ENCODE peak calls at places on chromosomes 4 and X, in nine cellular contexts. One of them, this sample, is unnamed.

GRCh38 chr4:7120341-7120740 is 52.5 kb upstream of the GRPEL1 start:
- DNase-seq in fibroblast of lung: no peak
- DNase-seq in CD8-positive, alpha-beta memory T cell: no peak
- DNase-seq in PC-3: peak
- DNase-seq in cardiac muscle cell: no peak
- DNase-seq in heart right ventricle: no peak
- DNase-seq in stomach: no peak
- DNase-seq in upper lobe of right lung: no peak
- DNase-seq in tibial artery: no peak
- DNase-seq in this sample: no peak

GRCh38 chr4:180057891-180058643 is 2185.1 kb upstream of the TENM3 start:
- DNase-seq in fibroblast of lung: peak
- DNase-seq in CD8-positive, alpha-beta memory T cell: no peak
- DNase-seq in PC-3: no peak
- DNase-seq in cardiac muscle cell: peak
- DNase-seq in heart right ventricle: no peak
- DNase-seq in stomach: no peak
- DNase-seq in upper lobe of right lung: peak
- DNase-seq in tibial artery: no peak
- DNase-seq in this sample: peak

GRCh38 chrX:134971926-134972325 is 18.9 kb upstream of the SMIM10 start:
- DNase-seq in fibroblast of lung: no peak
- DNase-seq in CD8-positive, alpha-beta memory T cell: no peak
- DNase-seq in PC-3: no peak
- DNase-seq in cardiac muscle cell: no peak
- DNase-seq in heart right ventricle: no peak
- DNase-seq in stomach: no peak
- DNase-seq in upper lobe of right lung: no peak
- DNase-seq in tibial artery: no peak
- DNase-seq in this sample: no peak

GRCh38 chrX:21738145-21738949 is 19.6 kb downstream of the SMPX start:
- DNase-seq in fibroblast of lung: no peak
- DNase-seq in CD8-positive, alpha-beta memory T cell: no peak
- DNase-seq in PC-3: no peak
- DNase-seq in cardiac muscle cell: peak
- DNase-seq in heart right ventricle: no peak
- DNase-seq in stomach: no peak
- DNase-seq in upper lobe of right lung: no peak
- DNase-seq in tibial artery: no peak
- DNase-seq in this sample: no peak

GRCh38 chrX:41382699-41383645 is 49.0 kb downstream of the DDX3X start:
- DNase-seq in fibroblast of lung: peak
- DNase-seq in CD8-positive, alpha-beta memory T cell: no peak
- DNase-seq in PC-3: peak
- DNase-seq in cardiac muscle cell: no peak
- DNase-seq in heart right ventricle: no peak
- DNase-seq in stomach: no peak
- DNase-seq in upper lobe of right lung: no peak
- DNase-seq in tibial artery: no peak
- DNase-seq in this sample: no peak

GRCh38 chrX:10634681-10635161 is 14.3 kb upstream of the MID1 start:
- DNase-seq in fibroblast of lung: peak
- DNase-seq in CD8-positive, alpha-beta memory T cell: no peak
- DNase-seq in PC-3: peak
- DNase-seq in cardiac muscle cell: no peak
- DNase-seq in heart right ventricle: no peak
- DNase-seq in stomach: no peak
- DNase-seq in upper lobe of right lung: no peak
- DNase-seq in tibial artery: no peak
- DNase-seq in this sample: no peak

GRCh38 chr4:5050520-5050955 is 742 bp upstream of the STK32B start:
- DNase-seq in fibroblast of lung: peak
- DNase-seq in CD8-positive, alpha-beta memory T cell: no peak
- DNase-seq in PC-3: peak
- DNase-seq in cardiac muscle cell: peak
- DNase-seq in heart right ventricle: peak
- DNase-seq in stomach: peak
- DNase-seq in upper lobe of right lung: peak
- DNase-seq in tibial artery: peak
- DNase-seq in this sample: peak

GRCh38 chr4:76950846-76951321 is 1.3 kb downstream of the SEPTIN11 start:
- DNase-seq in fibroblast of lung: peak
- DNase-seq in CD8-positive, alpha-beta memory T cell: peak
- DNase-seq in PC-3: peak
- DNase-seq in cardiac muscle cell: peak
- DNase-seq in heart right ventricle: peak
- DNase-seq in stomach: no peak
- DNase-seq in upper lobe of right lung: no peak
- DNase-seq in tibial artery: peak
- DNase-seq in this sample: peak

GRCh38 chrX:13898084-13898483 is 81.2 kb upstream of the GPM6B start:
- DNase-seq in fibroblast of lung: peak
- DNase-seq in CD8-positive, alpha-beta memory T cell: no peak
- DNase-seq in PC-3: peak
- DNase-seq in cardiac muscle cell: peak
- DNase-seq in heart right ventricle: peak
- DNase-seq in stomach: no peak
- DNase-seq in upper lobe of right lung: no peak
- DNase-seq in tibial artery: peak
- DNase-seq in this sample: no peak

GRCh38 chr4:83561381-83561780 is 25.5 kb downstream of the GPAT3 start:
- DNase-seq in fibroblast of lung: peak
- DNase-seq in CD8-positive, alpha-beta memory T cell: no peak
- DNase-seq in PC-3: peak
- DNase-seq in cardiac muscle cell: no peak
- DNase-seq in heart right ventricle: no peak
- DNase-seq in stomach: peak
- DNase-seq in upper lobe of right lung: no peak
- DNase-seq in tibial artery: peak
- DNase-seq in this sample: no peak

GRCh38 chr4:184028571-184028996 is 123.5 kb downstream of the STOX2 start:
- DNase-seq in fibroblast of lung: peak
- DNase-seq in CD8-positive, alpha-beta memory T cell: no peak
- DNase-seq in PC-3: no peak
- DNase-seq in cardiac muscle cell: no peak
- DNase-seq in heart right ventricle: no peak
- DNase-seq in stomach: no peak
- DNase-seq in upper lobe of right lung: peak
- DNase-seq in tibial artery: no peak
- DNase-seq in this sample: no peak

DNA sequence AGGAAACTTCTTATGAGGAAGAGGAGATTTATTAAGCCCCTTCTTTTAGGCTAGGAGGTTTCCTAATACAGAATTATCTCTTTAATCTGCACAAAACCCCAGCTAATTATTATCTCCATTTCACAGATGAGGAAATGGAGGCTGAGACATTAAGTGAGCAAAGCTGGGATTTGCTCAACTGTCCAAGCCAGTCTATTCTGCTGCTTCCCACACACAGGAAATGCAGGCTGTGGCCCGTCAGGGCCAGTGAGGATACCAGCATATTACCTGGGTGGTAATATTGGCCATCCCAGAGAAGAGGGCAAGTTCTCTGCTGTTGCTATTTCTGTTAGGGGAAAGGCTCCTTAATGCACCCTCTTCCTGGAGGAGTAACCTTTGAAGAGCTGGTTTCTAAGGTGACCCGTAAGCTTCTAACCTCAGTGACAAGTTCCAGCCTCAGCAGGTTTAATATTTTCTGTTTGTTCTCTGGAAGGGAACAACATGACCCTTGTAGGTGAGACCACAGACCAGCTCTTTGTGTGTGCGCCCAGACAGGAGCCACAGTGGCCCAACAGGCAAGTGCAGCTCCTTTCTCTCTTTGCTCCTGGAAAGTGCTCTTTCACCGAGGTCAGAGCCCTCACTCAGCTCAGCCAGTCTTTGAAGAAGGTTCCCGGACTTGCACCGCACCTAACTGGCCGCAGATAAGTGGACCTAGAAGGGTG is 35.6 kb downstream of the TBC1D9 start:
- DNase-seq in fibroblast of lung: no peak
- DNase-seq in CD8-positive, alpha-beta memory T cell: no peak
- DNase-seq in PC-3: no peak
- DNase-seq in cardiac muscle cell: no peak
- DNase-seq in heart right ventricle: no peak
- DNase-seq in stomach: no peak
- DNase-seq in upper lobe of right lung: no peak
- DNase-seq in tibial artery: no peak
- DNase-seq in this sample: no peak
- H3K4me3 ChIP-seq in fibroblast of lung: no peak
- H3K4me3 ChIP-seq in CD8-positive, alpha-beta memory T cell: no peak
- H3K4me3 ChIP-seq in PC-3: no peak
- H3K4me3 ChIP-seq in cardiac muscle cell: no peak
- H3K4me3 ChIP-seq in heart right ventricle: peak
- H3K4me3 ChIP-seq in stomach: peak
- H3K4me3 ChIP-seq in upper lobe of right lung: peak
- H3K4me3 ChIP-seq in tibial artery: no peak
- H3K4me3 ChIP-seq in this sample: no peak

GRCh38 chrX:55663584-55663983 is 40.4 kb downstream of the FOXR2 start:
- DNase-seq in fibroblast of lung: no peak
- DNase-seq in CD8-positive, alpha-beta memory T cell: no peak
- DNase-seq in PC-3: no peak
- DNase-seq in cardiac muscle cell: no peak
- DNase-seq in heart right ventricle: no peak
- DNase-seq in stomach: no peak
- DNase-seq in upper lobe of right lung: no peak
- DNase-seq in tibial artery: no peak
- DNase-seq in this sample: no peak

DNA sequence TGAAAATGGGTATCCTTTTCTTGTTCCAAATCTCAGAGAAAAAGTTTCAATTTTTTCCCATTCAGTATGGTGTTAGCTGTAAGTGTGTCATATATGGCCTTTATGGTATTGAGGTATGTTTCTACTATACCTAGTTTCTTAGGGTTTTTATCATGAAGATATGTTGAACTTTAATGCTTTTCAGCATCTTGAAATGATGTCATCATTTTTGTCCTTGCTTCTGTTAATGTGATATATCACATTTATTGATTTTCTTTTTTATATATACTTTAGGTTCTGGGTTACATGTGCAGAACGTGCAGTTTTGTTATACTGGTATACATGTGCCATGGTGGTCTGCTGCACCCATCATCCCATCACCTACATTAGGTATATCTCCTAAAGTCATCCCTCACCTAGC is 44.9 kb downstream of the FOXR2 start:
- DNase-seq in fibroblast of lung: no peak
- DNase-seq in CD8-positive, alpha-beta memory T cell: no peak
- DNase-seq in PC-3: no peak
- DNase-seq in cardiac muscle cell: no peak
- DNase-seq in heart right ventricle: no peak
- DNase-seq in stomach: no peak
- DNase-seq in upper lobe of right lung: no peak
- DNase-seq in tibial artery: no peak
- DNase-seq in this sample: no peak
- H3K27ac ChIP-seq in fibroblast of lung: no peak
- H3K27ac ChIP-seq in CD8-positive, alpha-beta memory T cell: no peak
- H3K27ac ChIP-seq in PC-3: no peak
- H3K27ac ChIP-seq in cardiac muscle cell: no peak
- H3K27ac ChIP-seq in heart right ventricle: no peak
- H3K27ac ChIP-seq in stomach: no peak
- H3K27ac ChIP-seq in upper lobe of right lung: no peak
- H3K27ac ChIP-seq in tibial artery: no peak
- H3K27ac ChIP-seq in this sample: no peak

GRCh38 chr4:112277220-112277619 is 8.5 kb downstream of the TIFA start:
- DNase-seq in fibroblast of lung: no peak
- DNase-seq in CD8-positive, alpha-beta memory T cell: no peak
- DNase-seq in PC-3: no peak
- DNase-seq in cardiac muscle cell: no peak
- DNase-seq in heart right ventricle: no peak
- DNase-seq in stomach: no peak
- DNase-seq in upper lobe of right lung: no peak
- DNase-seq in tibial artery: no peak
- DNase-seq in this sample: no peak

GRCh38 chr4:112277705-112278448 is 7.8 kb downstream of the TIFA start:
- DNase-seq in fibroblast of lung: no peak
- DNase-seq in CD8-positive, alpha-beta memory T cell: no peak
- DNase-seq in PC-3: peak
- DNase-seq in cardiac muscle cell: no peak
- DNase-seq in heart right ventricle: no peak
- DNase-seq in stomach: no peak
- DNase-seq in upper lobe of right lung: no peak
- DNase-seq in tibial artery: no peak
- DNase-seq in this sample: no peak

GRCh38 chr4:112279025-112279881 is 6.5 kb downstream of the TIFA start:
- DNase-seq in fibroblast of lung: peak
- DNase-seq in CD8-positive, alpha-beta memory T cell: no peak
- DNase-seq in PC-3: no peak
- DNase-seq in cardiac muscle cell: no peak
- DNase-seq in heart right ventricle: no peak
- DNase-seq in stomach: no peak
- DNase-seq in upper lobe of right lung: no peak
- DNase-seq in tibial artery: no peak
- DNase-seq in this sample: no peak

GRCh38 chr4:112280657-112281056 is 5.0 kb downstream of the TIFA start:
- DNase-seq in fibroblast of lung: no peak
- DNase-seq in CD8-positive, alpha-beta memory T cell: no peak
- DNase-seq in PC-3: no peak
- DNase-seq in cardiac muscle cell: no peak
- DNase-seq in heart right ventricle: no peak
- DNase-seq in stomach: no peak
- DNase-seq in upper lobe of right lung: no peak
- DNase-seq in tibial artery: no peak
- DNase-seq in this sample: no peak

GRCh38 chr4:112279882-112280315 is 5.8 kb downstream of the TIFA start:
- DNase-seq in fibroblast of lung: no peak
- DNase-seq in CD8-positive, alpha-beta memory T cell: no peak
- DNase-seq in PC-3: no peak
- DNase-seq in cardiac muscle cell: peak
- DNase-seq in heart right ventricle: no peak
- DNase-seq in stomach: no peak
- DNase-seq in upper lobe of right lung: no peak
- DNase-seq in tibial artery: no peak
- DNase-seq in this sample: no peak
- H3K4me3 ChIP-seq in fibroblast of lung: no peak
- H3K4me3 ChIP-seq in CD8-positive, alpha-beta memory T cell: no peak
- H3K4me3 ChIP-seq in PC-3: no peak
- H3K4me3 ChIP-seq in cardiac muscle cell: no peak
- H3K4me3 ChIP-seq in heart right ventricle: peak
- H3K4me3 ChIP-seq in stomach: peak
- H3K4me3 ChIP-seq in upper lobe of right lung: peak
- H3K4me3 ChIP-seq in tibial artery: no peak
- H3K4me3 ChIP-seq in this sample: no peak

DNA sequence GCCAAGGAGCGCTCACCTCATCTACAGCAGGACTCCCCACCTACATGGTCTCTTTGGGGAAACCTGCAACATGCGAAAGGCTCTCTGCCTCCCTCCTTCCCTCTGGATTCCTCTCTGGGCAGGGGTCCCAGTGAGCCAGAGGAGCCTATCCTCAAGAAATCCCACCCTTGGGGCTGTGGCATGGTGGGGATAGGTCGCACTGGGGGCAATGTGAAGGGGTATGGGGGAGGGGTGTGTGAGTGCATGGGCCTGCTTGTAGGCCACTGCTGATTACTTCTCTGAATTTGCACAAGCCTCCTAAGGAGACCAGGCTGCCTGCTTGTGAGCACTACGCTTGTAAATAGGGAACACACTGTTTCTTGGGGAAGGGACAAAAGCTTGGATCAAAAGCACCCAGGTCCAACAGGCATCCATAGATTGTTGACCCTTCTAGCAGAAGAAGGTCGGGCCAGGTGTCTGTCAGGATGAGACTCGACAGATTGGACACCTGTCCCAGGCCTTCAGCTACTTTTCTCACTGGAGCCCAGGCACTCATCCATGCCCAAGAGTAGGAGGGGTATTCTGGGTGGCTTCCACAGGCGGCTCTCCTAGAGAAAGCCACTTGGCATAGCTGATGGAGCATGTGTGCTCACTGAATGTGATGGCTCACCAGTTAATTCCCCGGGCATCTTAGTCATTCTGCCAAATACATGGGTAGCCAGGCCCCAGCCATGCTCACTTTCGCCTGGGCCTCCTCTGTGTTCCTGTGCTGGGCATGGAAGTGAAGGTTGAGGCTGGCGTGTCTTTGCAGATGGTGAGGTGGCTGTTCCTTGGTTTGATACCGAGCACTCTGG is 75.0 kb downstream of the NBDY start:
- DNase-seq in fibroblast of lung: no peak
- DNase-seq in CD8-positive, alpha-beta memory T cell: no peak
- DNase-seq in PC-3: no peak
- DNase-seq in cardiac muscle cell: no peak
- DNase-seq in heart right ventricle: no peak
- DNase-seq in stomach: no peak
- DNase-seq in upper lobe of right lung: no peak
- DNase-seq in tibial artery: no peak
- DNase-seq in this sample: no peak
- H3K27ac ChIP-seq in fibroblast of lung: no peak
- H3K27ac ChIP-seq in CD8-positive, alpha-beta memory T cell: no peak
- H3K27ac ChIP-seq in PC-3: no peak
- H3K27ac ChIP-seq in cardiac muscle cell: peak
- H3K27ac ChIP-seq in heart right ventricle: no peak
- H3K27ac ChIP-seq in stomach: peak
- H3K27ac ChIP-seq in upper lobe of right lung: no peak
- H3K27ac ChIP-seq in tibial artery: no peak
- H3K27ac ChIP-seq in this sample: peak

This sample was measured in aorta.